ENCODE peak calls at places on chromosomes 2 and 18, in nine cellular contexts. G is brain microvascular endothelial cell, M is HCEC 1CT, I is HS-5, T is OCI-M1, J is M059J, F is EL, Z is GM10248, B is G401. K is an unnamed sample.

GRCh38 chr18:41887100-41887499 is 67.9 kb upstream of the PIK3C3 start:
- DNase-seq in G (no peak), M (peak; percentile 42), I (no peak), T (no peak), J (peak; percentile 30), F (peak; percentile 17), Z (no peak), B (no peak), K (no peak)

GRCh38 chr2:120362926-120363325 is 17.0 kb downstream of the INHBB start:
- DNase-seq in G (no peak), M (no peak), I (no peak), T (no peak), J (no peak), F (no peak), Z (no peak), B (no peak), K (no peak)

GRCh38 chr18:61616111-61616610 is 276.6 kb downstream of the RNF152 start:
- DNase-seq in G (no peak), M (no peak), I (no peak), T (no peak), J (no peak), F (no peak), Z (no peak), B (no peak), K (no peak)

GRCh38 chr2:115733190-115733775 is 1290.8 kb downstream of the DPP10 start:
- DNase-seq in G (no peak), M (no peak), I (no peak), T (no peak), J (no peak), F (no peak), Z (no peak), B (no peak), K (no peak)

GRCh38 chr2:207123776-207124391 is 41.9 kb downstream of the KLF7 start:
- DNase-seq in G (no peak), M (no peak), I (no peak), T (no peak), J (no peak), F (no peak), Z (no peak), B (peak; percentile 81), K (peak; percentile 76)

GRCh38 chr2:106272202-106272807 is 78.2 kb upstream of the UXS1 start:
- DNase-seq in G (no peak), M (no peak), I (no peak), T (peak; percentile 71), J (no peak), F (no peak), Z (no peak), B (no peak), K (no peak)

GRCh38 chr2:3953117-3953516 is 249.7 kb downstream of the DCDC2C start:
- DNase-seq in G (no peak), M (no peak), I (no peak), T (no peak), J (no peak), F (no peak), Z (no peak), B (no peak), K (no peak)

GRCh38 chr2:150122871-150123588 is 364.4 kb downstream of the RND3 start:
- DNase-seq in G (peak; percentile 68), M (no peak), I (no peak), T (no peak), J (no peak), F (no peak), Z (no peak), B (no peak), K (no peak)

GRCh38 chr2:79235135-79235534 is 75.6 kb upstream of the REG3A start:
- DNase-seq in G (no peak), M (no peak), I (no peak), T (peak; percentile 2), J (no peak), F (no peak), Z (no peak), B (no peak), K (no peak)

GRCh38 chr2:30239308-30240161 is 8.2 kb downstream of the LBH start:
- DNase-seq in G (peak; percentile 52), M (peak; percentile 47), I (no peak), T (peak; percentile 77), J (peak; percentile 41), F (peak; percentile 60), Z (peak; percentile 58), B (peak; percentile 16), K (peak; percentile 25)

GRCh38 chr18:37006742-37007141 is 177.8 kb downstream of the KIAA1328 start:
- DNase-seq in G (no peak), M (no peak), I (no peak), T (no peak), J (no peak), F (no peak), Z (no peak), B (no peak), K (no peak)

GRCh38 chr2:73284296-73285161 is at the start of gene FBXO41:
- DNase-seq in G (no peak), M (peak; percentile 39), I (no peak), T (peak; percentile 67), J (peak; percentile 22), F (peak; percentile 42), Z (peak; percentile 92), B (peak; percentile 70), K (no peak)

GRCh38 chr2:238914648-238915015 is 66.7 kb downstream of the TWIST2 start:
- DNase-seq in G (peak; percentile 47), M (peak; percentile 83), I (peak; percentile 35), T (no peak), J (peak; percentile 65), F (peak; percentile 89), Z (no peak), B (no peak), K (no peak)

GRCh38 chr2:26712486-26713465 is 20.3 kb downstream of the KCNK3 start:
- DNase-seq in G (no peak), M (no peak), I (no peak), T (no peak), J (peak; percentile 52), F (no peak), Z (no peak), B (peak; percentile 92), K (peak; percentile 90)

GRCh38 chr2:23532311-23533013 is 147.5 kb downstream of the KLHL29 start:
- DNase-seq in G (no peak), M (no peak), I (no peak), T (peak; percentile 77), J (no peak), F (no peak), Z (peak; percentile 62), B (no peak), K (no peak)

GRCh38 chr2:109209941-109210340 is 80.9 kb downstream of the SH3RF3 start:
- DNase-seq in G (no peak), M (no peak), I (no peak), T (no peak), J (no peak), F (no peak), Z (no peak), B (no peak), K (no peak)